ENCODE peak calls at places on chromosome 13, in four cellular contexts. A is caudate nucleus, E is tibial nerve, L is AG04450. G is an unnamed sample.

GRCh38 chr13:100108913-100109507 is 20.1 kb downstream of the PCCA start:
- DNase-seq in A (no peak), E (no peak), L (no peak), G (no peak)

GRCh38 chr13:81058916-81059290 is 718.0 kb upstream of the SPRY2 start:
- DNase-seq in A (no peak), E (no peak), L (no peak), G (no peak)

GRCh38 chr13:91238036-91238435 is 109.5 kb upstream of the MIR17HG start:
- DNase-seq in A (no peak), E (no peak), L (no peak), G (no peak)

GRCh38 chr13:98866882-98867281 is 111.0 kb downstream of the DOCK9 start:
- DNase-seq in A (no peak), E (no peak), L (no peak), G (no peak)

GRCh38 chr13:46179576-46180368 is 2.2 kb downstream of the LCP1 start:
- DNase-seq in A (no peak), E (no peak), L (no peak), G (peak)

GRCh38 chr13:50531917-50532899 is 311.3 kb downstream of the DLEU7 start:
- DNase-seq in A (no peak), E (no peak), L (no peak), G (no peak)

GRCh38 chr13:102401305-102401704 is 543 bp downstream of the FGF14 start:
- DNase-seq in A (no peak), E (no peak), L (no peak), G (no peak)

GRCh38 chr13:73337511-73337910 is 278.7 kb downstream of the KLF5 start:
- DNase-seq in A (no peak), E (no peak), L (no peak), G (no peak)

GRCh38 chr13:46359731-46360130 is 27.3 kb downstream of the RUBCNL start:
- DNase-seq in A (no peak), E (no peak), L (no peak), G (no peak)

GRCh38 chr13:111893071-111893606 is 173.8 kb upstream of the SOX1 start:
- DNase-seq in A (no peak), E (no peak), L (no peak), G (no peak)

GRCh38 chr13:24165746-24166145 is 5.2 kb downstream of the SPATA13 start:
- DNase-seq in A (no peak), E (no peak), L (no peak), G (no peak)

GRCh38 chr13:37476874-37477273 is 121.7 kb downstream of the POSTN start:
- DNase-seq in A (no peak), E (no peak), L (no peak), G (no peak)

GRCh38 chr13:24041822-24042221 is 118.7 kb upstream of the SPATA13 start:
- DNase-seq in A (no peak), E (no peak), L (no peak), G (no peak)

GRCh38 chr13:101627556-101627943 is 175.1 kb downstream of the ITGBL1 start:
- DNase-seq in A (no peak), E (no peak), L (no peak), G (no peak)

GRCh38 chr13:41352935-41353801 is 42.1 kb downstream of the NAA16 start:
- DNase-seq in A (no peak), E (no peak), L (peak), G (no peak)

GRCh38 chr13:35876601-35877000 is 254.6 kb downstream of the DCLK1 start:
- DNase-seq in A (no peak), E (no peak), L (no peak), G (no peak)

GRCh38 chr13:101565327-101565726 is 112.9 kb downstream of the ITGBL1 start:
- DNase-seq in A (no peak), E (no peak), L (no peak), G (no peak)

GRCh38 chr13:75250526-75251183 is 231.3 kb downstream of the TBC1D4 start:
- DNase-seq in A (no peak), E (no peak), L (peak), G (no peak)

GRCh38 chr13:109348514-109349340 is 437.7 kb downstream of the IRS2 start:
- DNase-seq in A (no peak), E (no peak), L (no peak), G (no peak)

GRCh38 chr13:39527961-39528720 is 74.9 kb downstream of the LHFPL6 start:
- DNase-seq in A (no peak), E (no peak), L (peak), G (no peak)

GRCh38 chr13:28714651-28715050 is 4.1 kb downstream of the SLC46A3 start:
- DNase-seq in A (no peak), E (no peak), L (no peak), G (no peak)

GRCh38 chr13:76813874-76814273 is 72.3 kb downstream of the KCTD12 start:
- DNase-seq in A (no peak), E (no peak), L (no peak), G (no peak)

GRCh38 chr13:26502826-26503225 is 54.7 kb upstream of the WASF3 start:
- DNase-seq in A (peak), E (no peak), L (peak), G (no peak)

GRCh38 chr13:26011996-26012688 is 39.7 kb downstream of the SHISA2 start:
- DNase-seq in A (peak), E (no peak), L (no peak), G (no peak)